ENCODE peak calls at places on chromosome X, in seven cellular contexts. X, J, D, M, K, Z and I are unnamed samples. For H3K4me1, the result is how much of the 10 kb centered on the place peaks cover.

GRCh38 chrX:65971151-65971550 is 68.7 kb downstream of the VSIG4 start:
- ATAC-seq in D (no peak), K (no peak), J (no peak), Z (no peak), M (no peak), X (no peak), I (no peak)

GRCh38 chrX:130173190-130173895 is 1.6 kb downstream of the RAB33A start:
- ATAC-seq in K (peak), X (no peak), Z (peak), J (no peak), D (peak), M (peak), I (peak)

GRCh38 chrX:67673741-67674274 is 130.0 kb downstream of the AR start:
- ATAC-seq in D (no peak), J (no peak), X (no peak), M (no peak), Z (no peak), K (no peak), I (no peak)

GRCh38 chrX:131202766-131203165 is 86.3 kb downstream of the IGSF1 start:
- ATAC-seq in K (no peak), D (no peak), X (no peak), Z (no peak), M (no peak), J (no peak), I (no peak)

GRCh38 chrX:40383969-40384368 is 196.8 kb upstream of the ATP6AP2 start:
- ATAC-seq in D (no peak), M (no peak), X (no peak), J (no peak), Z (no peak), K (no peak), I (no peak)

GRCh38 chrX:132810488-132810887 is 147.9 kb downstream of the HS6ST2 start:
- ATAC-seq in Z (no peak), D (no peak), K (no peak), X (no peak), J (no peak), M (no peak), I (no peak)

GRCh38 chrX:10685923-10686595 is 65.7 kb upstream of the MID1 start:
- ATAC-seq in D (no peak), X (no peak), M (no peak), K (no peak), Z (no peak), J (no peak), I (no peak)

GRCh38 chrX:41594634-41595033 is 94.1 kb upstream of the GPR34 start:
- ATAC-seq in M (no peak), J (no peak), K (no peak), X (no peak), Z (no peak), D (no peak), I (no peak)

GRCh38 chrX:13029341-13029740 is 15.1 kb downstream of the FAM9C start:
- ATAC-seq in D (peak), Z (peak), X (peak), M (peak), J (no peak), K (no peak), I (no peak)

GRCh38 chrX:100625985-100626491 is 10.6 kb downstream of the TSPAN6 start:
- ATAC-seq in K (no peak), X (no peak), M (no peak), D (no peak), Z (no peak), J (no peak), I (no peak)

GRCh38 chrX:69503228-69503834 is 795 bp upstream of the NALF2 start:
- ATAC-seq in D (peak), M (peak), Z (peak), J (peak), K (peak), X (peak), I (no peak)

GRCh38 chrX:20253232-20253543 is 13.5 kb downstream of the RPS6KA3 start:
- ATAC-seq in X (no peak), J (peak), Z (no peak), K (no peak), D (no peak), M (peak), I (no peak)

GRCh38 chrX:56232221-56233082 is at the start of gene KLF8:
- ATAC-seq in D (peak), J (no peak), M (peak), X (peak), K (peak), Z (peak), I (peak)

GRCh38 chrX:70201732-70202131 is 24.4 kb downstream of the DGAT2L6 start:
- ATAC-seq in J (no peak), K (no peak), X (no peak), D (no peak), M (no peak), Z (no peak), I (no peak)

GRCh38 chrX:106959897-106960296 is 39.7 kb downstream of the CLDN2 start:
- ATAC-seq in Z (no peak), M (peak), D (no peak), J (peak), K (no peak), X (peak), I (no peak)
- TF ChIP-seq CTCF in Z (no peak), M (no peak), D (no peak), J (peak), K (no peak), X (peak), I (no peak)

GRCh38 chrX:134368140-134368539 is 91.8 kb upstream of the HPRT1 start:
- ATAC-seq in K (no peak), D (no peak), J (no peak), X (no peak), M (no peak), Z (no peak), I (no peak)
- H3K4me1 ChIP-seq in K (under half), D (under half), J (under half), X (under half), M (under half), Z (under half), I (under half)

GRCh38 chrX:105865709-105866108 is 43.4 kb downstream of the NRK start:
- ATAC-seq in J (no peak), X (no peak), M (no peak), Z (no peak), D (no peak), K (no peak), I (no peak)
- H3K27ac ChIP-seq in J (no peak), X (no peak), M (no peak), Z (no peak), D (no peak), K (no peak), I (no peak)

DNA sequence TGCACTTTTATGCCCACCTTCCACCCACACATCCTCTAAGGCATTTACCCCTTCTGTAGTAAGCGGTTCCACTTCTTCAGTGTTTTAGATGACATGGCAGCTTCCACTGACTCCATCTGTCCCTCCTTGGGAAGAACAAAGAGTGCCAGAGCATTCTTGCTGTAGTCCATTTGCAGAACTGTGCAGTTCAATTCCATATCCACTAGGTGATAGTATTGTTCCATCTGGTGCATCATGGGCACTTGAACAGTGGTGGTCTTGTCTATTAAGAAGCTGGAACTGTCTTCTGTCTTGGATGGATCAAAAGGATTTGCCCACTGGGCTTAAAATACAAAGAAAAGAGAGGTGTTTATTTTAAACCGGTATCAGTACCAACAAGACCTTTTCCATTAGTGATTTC is 3.5 kb downstream of the SERPINA7 start:
- ATAC-seq in M (no peak), J (peak), Z (no peak), K (no peak), X (no peak), D (no peak), I (no peak)
- TF ChIP-seq CTCF in M (no peak), J (peak), Z (no peak), K (no peak), X (peak), D (peak), I (no peak)